ENCODE peak calls at places on chromosomes 1 and 21, in four cellular contexts. R is HepG2, Q is GM12878, O is H1. G is an unnamed sample.

GRCh38 chr1:93591833-93592635 is 89.6 kb downstream of the BCAR3 start:
- DNase-seq in O (no peak), R (peak), Q (peak), G (peak)

GRCh38 chr1:54135436-54136120 is 17.2 kb downstream of the CDCP2 start:
- DNase-seq in R (peak), O (no peak), Q (no peak), G (no peak)

GRCh38 chr1:47179023-47179987 is 10.5 kb downstream of the PDZK1IP1 start:
- DNase-seq in O (peak), R (peak), Q (peak), G (peak)

GRCh38 chr1:47995306-47996050 is 1.7 kb downstream of the TRABD2B start:
- DNase-seq in R (no peak), O (no peak), Q (no peak), G (no peak)

GRCh38 chr21:43758811-43759210 is 17.3 kb downstream of the CSTB start:
- DNase-seq in R (no peak), O (no peak), Q (no peak), G (no peak)

GRCh38 chr1:154883919-154884867 is 14.1 kb upstream of the KCNN3 start:
- DNase-seq in Q (no peak), R (no peak), O (no peak), G (no peak)

GRCh38 chr1:37244083-37244480 is 209.8 kb upstream of the GRIK3 start:
- DNase-seq in R (no peak), O (peak), Q (no peak), G (no peak)

GRCh38 chr1:74586253-74586897 is 74.0 kb upstream of the LRRC53 start:
- DNase-seq in O (no peak), Q (no peak), R (no peak), G (no peak)

GRCh38 chr21:28704746-28705145 is 287.9 kb downstream of the LTN1 start:
- DNase-seq in Q (no peak), R (no peak), O (no peak), G (no peak)

GRCh38 chr1:8122477-8123407 is 96.6 kb upstream of the ERRFI1 start:
- DNase-seq in Q (no peak), R (no peak), O (no peak), G (no peak)

GRCh38 chr1:150829751-150830150 is 21.7 kb upstream of the CTSK start:
- DNase-seq in R (no peak), O (no peak), Q (no peak), G (peak)

GRCh38 chr1:225770586-225771248 is 6.9 kb upstream of the SRP9 start:
- DNase-seq in R (peak), Q (no peak), O (peak), G (no peak)

GRCh38 chr1:225771661-225772322 is 5.8 kb upstream of the SRP9 start:
- DNase-seq in O (peak), R (no peak), Q (no peak), G (no peak)

GRCh38 chr1:225772848-225773247 is 4.8 kb upstream of the SRP9 start:
- DNase-seq in O (peak), R (no peak), Q (no peak), G (no peak)

GRCh38 chr1:225774276-225775147 is 3.1 kb upstream of the SRP9 start:
- DNase-seq in Q (no peak), R (no peak), O (no peak), G (no peak)

GRCh38 chr1:225772323-225772768 is 5.3 kb upstream of the SRP9 start:
- DNase-seq in O (peak), Q (no peak), R (peak), G (peak)
- TF ChIP-seq SUZ12 in O (no peak), Q (no peak), R (no peak), G (no peak)

GRCh38 chr1:87904668-87905067 is 576.0 kb downstream of the LMO4 start:
- DNase-seq in R (no peak), Q (no peak), O (no peak), G (no peak)

GRCh38 chr1:87898401-87898800 is 569.7 kb downstream of the LMO4 start:
- DNase-seq in Q (no peak), R (no peak), O (no peak), G (no peak)

GRCh38 chr1:87897486-87897885 is 568.8 kb downstream of the LMO4 start:
- DNase-seq in Q (no peak), O (no peak), R (no peak), G (no peak)

GRCh38 chr1:87902830-87903614 is 574.3 kb downstream of the LMO4 start:
- DNase-seq in R (no peak), O (no peak), Q (no peak), G (no peak)

DNA sequence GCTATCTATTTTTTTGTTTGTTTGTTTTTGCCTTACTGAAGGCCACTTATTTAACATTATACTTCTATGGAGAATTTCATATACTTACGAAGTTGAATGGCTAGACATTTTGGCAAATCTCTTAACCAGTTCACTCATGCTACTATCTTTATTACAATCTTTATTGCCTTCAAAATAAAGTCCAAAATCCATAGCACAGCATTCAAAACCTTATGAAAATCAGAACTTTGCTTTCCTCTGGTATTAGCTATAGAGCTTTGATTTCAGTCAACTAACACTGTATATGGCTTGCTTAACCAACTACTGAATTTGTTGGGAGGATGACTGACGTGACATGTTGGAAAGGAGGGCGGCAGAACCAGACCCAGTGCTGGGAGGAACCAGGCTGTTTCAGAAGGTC is 571.1 kb downstream of the LMO4 start:
- DNase-seq in Q (no peak), O (no peak), R (no peak), G (no peak)
- TF ChIP-seq SP1 in Q (no peak), O (no peak), R (no peak), G (no peak)

GRCh38 chr1:220890582-220890981 is 11.3 kb downstream of the HLX start:
- DNase-seq in R (no peak), Q (no peak), O (no peak), G (no peak)

GRCh38 chr1:220893701-220894024 is 14.4 kb downstream of the HLX start:
- DNase-seq in R (no peak), O (no peak), Q (no peak), G (no peak)

GRCh38 chr1:220891221-220892085 is 12.2 kb downstream of the HLX start:
- DNase-seq in R (no peak), Q (no peak), O (peak), G (no peak)

GRCh38 chr1:220892997-220893700 is 13.9 kb downstream of the HLX start:
- DNase-seq in R (no peak), Q (no peak), O (peak), G (no peak)

DNA sequence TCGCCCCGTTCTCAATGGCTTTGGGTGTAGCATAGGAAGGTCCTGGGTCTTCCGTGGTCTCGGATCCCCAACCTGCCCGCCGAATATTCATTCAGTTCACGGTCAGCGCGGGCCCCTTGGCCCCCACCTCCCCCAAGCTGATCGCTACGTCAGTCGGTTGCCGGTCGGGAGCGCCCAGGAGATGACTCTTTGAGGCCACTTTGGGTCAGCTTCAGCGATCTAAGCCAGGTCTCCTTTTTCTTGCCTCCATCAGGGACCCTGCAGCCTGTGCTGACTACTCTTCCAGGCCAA is 12.8 kb downstream of the HLX start:
- DNase-seq in Q (no peak), R (no peak), O (no peak), G (no peak)
- TF ChIP-seq SUZ12 in Q (no peak), R (no peak), O (no peak), G (no peak)

GRCh38 chr1:2800664-2801045 is 838 bp downstream of the TTC34 start:
- DNase-seq in O (no peak), R (no peak), Q (no peak), G (no peak)

GRCh38 chr1:2802421-2802961 is 998 bp upstream of the TTC34 start:
- DNase-seq in Q (no peak), R (no peak), O (no peak), G (no peak)

GRCh38 chr1:2799811-2800663 is 1.5 kb downstream of the TTC34 start:
- DNase-seq in R (no peak), O (no peak), Q (no peak), G (no peak)

GRCh38 chr1:2801535-2802291 is at the start of gene TTC34:
- DNase-seq in Q (no peak), R (peak), O (no peak), G (peak)

GRCh38 chr1:2801046-2801445 is 447 bp downstream of the TTC34 start:
- DNase-seq in Q (no peak), R (no peak), O (no peak), G (no peak)
- TF ChIP-seq SP1 in Q (no peak), R (no peak), O (no peak), G (no peak)

DNA sequence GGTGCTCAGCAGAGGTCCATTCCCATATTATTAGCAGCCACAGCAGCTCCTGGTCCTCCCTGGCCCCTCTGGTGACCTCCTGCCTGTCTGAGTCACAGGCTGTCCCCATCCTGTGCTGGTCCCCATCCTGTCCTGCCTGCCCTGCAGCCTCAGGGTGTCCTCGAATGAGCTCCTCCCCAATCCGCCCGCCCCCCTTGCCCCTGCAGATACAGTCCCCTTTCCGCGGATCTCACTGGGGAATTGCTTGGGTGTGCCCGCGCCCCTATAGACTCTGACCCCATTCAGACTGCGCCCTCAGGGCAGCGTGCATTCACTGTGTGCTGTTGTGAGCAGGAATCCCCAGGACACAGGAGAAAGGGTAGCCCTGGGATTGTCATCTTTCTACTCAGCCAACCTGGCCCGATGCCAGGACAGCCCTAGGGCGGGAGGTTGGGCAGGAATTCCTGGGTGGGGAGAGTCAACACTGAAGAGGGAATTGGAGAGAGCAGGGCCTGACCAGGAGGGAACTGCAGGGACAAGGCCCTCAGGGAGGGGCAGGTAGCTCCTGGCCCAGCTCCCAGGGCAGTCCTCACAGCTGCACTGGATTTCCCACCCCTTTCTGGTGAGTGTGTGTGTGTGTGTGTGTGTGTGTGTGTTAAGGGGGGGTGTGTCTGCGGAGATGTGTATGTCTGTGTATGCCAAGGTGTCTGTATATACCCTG is 1.1 kb upstream of the GUCA2A start:
- DNase-seq in O (no peak), Q (no peak), R (peak), G (peak)
- TF ChIP-seq SUZ12 in O (no peak), Q (no peak), R (no peak), G (no peak)

GRCh38 chr1:30634507-30634906 is 88.9 kb downstream of the MATN1 start:
- DNase-seq in O (no peak), Q (no peak), R (no peak), G (no peak)
- TF ChIP-seq SP1 in O (no peak), Q (no peak), R (no peak), G (no peak)

GRCh38 chr1:39122056-39122455 is 82.4 kb upstream of the MACF1 start:
- DNase-seq in O (no peak), Q (no peak), R (no peak), G (no peak)

GRCh38 chr1:39116116-39116607 is 88.3 kb upstream of the MACF1 start:
- DNase-seq in O (no peak), Q (no peak), R (no peak), G (no peak)

GRCh38 chr1:39116868-39117728 is 87.4 kb upstream of the MACF1 start:
- DNase-seq in R (peak), Q (no peak), O (no peak), G (no peak)

GRCh38 chr1:39115271-39116110 is 89.0 kb upstream of the MACF1 start:
- DNase-seq in R (no peak), O (no peak), Q (no peak), G (no peak)

GRCh38 chr1:39117985-39118384 is 86.5 kb upstream of the MACF1 start:
- DNase-seq in O (no peak), R (no peak), Q (no peak), G (no peak)
- TF ChIP-seq SUZ12 in O (no peak), R (no peak), Q (no peak), G (no peak)

DNA sequence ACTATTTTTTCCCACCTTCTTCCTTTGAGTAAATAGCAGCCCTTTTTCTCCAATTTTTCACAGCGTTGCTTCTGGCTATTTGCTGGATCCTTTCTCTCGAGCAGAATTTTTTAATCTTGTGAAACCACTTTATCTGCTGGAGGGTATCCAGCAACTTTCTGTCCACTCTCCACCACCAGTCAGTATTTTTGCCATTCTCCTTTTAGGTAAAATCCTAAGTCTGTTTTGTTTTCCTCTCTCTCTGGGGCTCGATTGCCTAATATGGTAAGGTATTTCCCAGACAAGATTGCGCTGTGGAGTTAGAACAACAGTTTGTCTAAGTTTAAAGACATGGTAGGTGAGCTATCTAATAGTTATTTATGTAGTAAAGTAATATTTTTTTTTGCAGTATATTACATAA is 156.9 kb downstream of the PPP1R12B start:
- DNase-seq in Q (no peak), O (no peak), R (no peak), G (no peak)
- TF ChIP-seq SP1 in Q (no peak), O (no peak), R (no peak), G (no peak)

G was measured in HEK293T.